ENCODE peak calls at places on chromosomes 1 and 21, in seven cellular contexts. One of them, this sample, is unnamed.
A peak's percentile ranks its signal among the peaks of the same experiment; 100 is the strongest.

GRCh38 chr21:29279531-29279930 is 19.2 kb upstream of the BACH1 start:
- DNase-seq in iris pigment epithelial cell: no peak
- DNase-seq in AG09309: no peak
- DNase-seq in cardiac muscle cell: no peak
- DNase-seq in stimulated activated CD8-positive, alpha-beta memory T cell treated with anti-CD3 and anti-CD28 coated beads, Interleukin-7, amount 100 ng/mL, for 24 hours: no peak
- DNase-seq in pancreas: no peak
- DNase-seq in memory B cell: no peak
- DNase-seq in this sample: no peak

GRCh38 chr1:42282867-42283583 is 52.0 kb downstream of the FOXJ3 start:
- DNase-seq in pancreas: no peak
- DNase-seq in memory B cell: no peak
- DNase-seq in stimulated activated CD8-positive, alpha-beta memory T cell treated with anti-CD3 and anti-CD28 coated beads, Interleukin-7, amount 100 ng/mL, for 24 hours: no peak
- DNase-seq in cardiac muscle cell: no peak
- DNase-seq in iris pigment epithelial cell: peak; percentile 75
- DNase-seq in AG09309: no peak
- DNase-seq in this sample: no peak

GRCh38 chr1:116330342-116330652 is 42.7 kb upstream of the ATP1A1 start:
- DNase-seq in cardiac muscle cell: no peak
- DNase-seq in stimulated activated CD8-positive, alpha-beta memory T cell treated with anti-CD3 and anti-CD28 coated beads, Interleukin-7, amount 100 ng/mL, for 24 hours: no peak
- DNase-seq in memory B cell: no peak
- DNase-seq in iris pigment epithelial cell: peak; percentile 51
- DNase-seq in AG09309: no peak
- DNase-seq in pancreas: no peak
- DNase-seq in this sample: peak; percentile 94

GRCh38 chr1:214420341-214420740 is 131.1 kb downstream of the PTPN14 start:
- DNase-seq in cardiac muscle cell: no peak
- DNase-seq in AG09309: no peak
- DNase-seq in memory B cell: no peak
- DNase-seq in pancreas: no peak
- DNase-seq in iris pigment epithelial cell: no peak
- DNase-seq in stimulated activated CD8-positive, alpha-beta memory T cell treated with anti-CD3 and anti-CD28 coated beads, Interleukin-7, amount 100 ng/mL, for 24 hours: no peak
- DNase-seq in this sample: no peak

GRCh38 chr1:23101891-23102688 is 66.6 kb downstream of the LUZP1 start:
- DNase-seq in stimulated activated CD8-positive, alpha-beta memory T cell treated with anti-CD3 and anti-CD28 coated beads, Interleukin-7, amount 100 ng/mL, for 24 hours: no peak
- DNase-seq in iris pigment epithelial cell: peak; percentile 67
- DNase-seq in cardiac muscle cell: no peak
- DNase-seq in AG09309: no peak
- DNase-seq in pancreas: no peak
- DNase-seq in memory B cell: no peak
- DNase-seq in this sample: no peak

GRCh38 chr1:83065952-83066727 is 932.8 kb downstream of the TTLL7 start:
- DNase-seq in iris pigment epithelial cell: no peak
- DNase-seq in cardiac muscle cell: no peak
- DNase-seq in memory B cell: no peak
- DNase-seq in AG09309: no peak
- DNase-seq in pancreas: no peak
- DNase-seq in stimulated activated CD8-positive, alpha-beta memory T cell treated with anti-CD3 and anti-CD28 coated beads, Interleukin-7, amount 100 ng/mL, for 24 hours: no peak
- DNase-seq in this sample: no peak

GRCh38 chr21:42553435-42553834 is 39.8 kb downstream of the SLC37A1 start:
- DNase-seq in AG09309: no peak
- DNase-seq in cardiac muscle cell: no peak
- DNase-seq in stimulated activated CD8-positive, alpha-beta memory T cell treated with anti-CD3 and anti-CD28 coated beads, Interleukin-7, amount 100 ng/mL, for 24 hours: no peak
- DNase-seq in pancreas: no peak
- DNase-seq in iris pigment epithelial cell: no peak
- DNase-seq in memory B cell: no peak
- DNase-seq in this sample: no peak

GRCh38 chr21:37101384-37101783 is 28.3 kb downstream of the TTC3 start:
- DNase-seq in pancreas: no peak
- DNase-seq in memory B cell: no peak
- DNase-seq in AG09309: no peak
- DNase-seq in stimulated activated CD8-positive, alpha-beta memory T cell treated with anti-CD3 and anti-CD28 coated beads, Interleukin-7, amount 100 ng/mL, for 24 hours: no peak
- DNase-seq in cardiac muscle cell: no peak
- DNase-seq in iris pigment epithelial cell: peak; percentile 25
- DNase-seq in this sample: no peak

GRCh38 chr1:53738205-53739108 is 507 bp downstream of the GLIS1 start:
- DNase-seq in pancreas: no peak
- DNase-seq in iris pigment epithelial cell: peak; percentile 32
- DNase-seq in cardiac muscle cell: peak; percentile 8
- DNase-seq in AG09309: no peak
- DNase-seq in stimulated activated CD8-positive, alpha-beta memory T cell treated with anti-CD3 and anti-CD28 coated beads, Interleukin-7, amount 100 ng/mL, for 24 hours: no peak
- DNase-seq in memory B cell: peak; percentile 19
- DNase-seq in this sample: no peak

GRCh38 chr1:36910886-36911540 is 123.3 kb downstream of the GRIK3 start:
- DNase-seq in AG09309: no peak
- DNase-seq in stimulated activated CD8-positive, alpha-beta memory T cell treated with anti-CD3 and anti-CD28 coated beads, Interleukin-7, amount 100 ng/mL, for 24 hours: no peak
- DNase-seq in memory B cell: no peak
- DNase-seq in iris pigment epithelial cell: no peak
- DNase-seq in pancreas: no peak
- DNase-seq in cardiac muscle cell: no peak
- DNase-seq in this sample: no peak

GRCh38 chr21:18499761-18500376 is 96.3 kb upstream of the TMPRSS15 start:
- DNase-seq in stimulated activated CD8-positive, alpha-beta memory T cell treated with anti-CD3 and anti-CD28 coated beads, Interleukin-7, amount 100 ng/mL, for 24 hours: no peak
- DNase-seq in cardiac muscle cell: peak; percentile 71
- DNase-seq in iris pigment epithelial cell: peak; percentile 16
- DNase-seq in AG09309: no peak
- DNase-seq in memory B cell: peak; percentile 19
- DNase-seq in pancreas: no peak
- DNase-seq in this sample: peak; percentile 15

GRCh38 chr1:17438977-17439249 is 564 bp downstream of the RCC2 start:
- DNase-seq in cardiac muscle cell: no peak
- DNase-seq in stimulated activated CD8-positive, alpha-beta memory T cell treated with anti-CD3 and anti-CD28 coated beads, Interleukin-7, amount 100 ng/mL, for 24 hours: no peak
- DNase-seq in memory B cell: peak; percentile 31
- DNase-seq in iris pigment epithelial cell: no peak
- DNase-seq in pancreas: peak; percentile 41
- DNase-seq in AG09309: no peak
- DNase-seq in this sample: no peak

GRCh38 chr1:150009604-150010387 is 730 bp downstream of the OTUD7B start:
- DNase-seq in memory B cell: no peak
- DNase-seq in pancreas: peak; percentile 18
- DNase-seq in iris pigment epithelial cell: peak; percentile 90
- DNase-seq in cardiac muscle cell: peak; percentile 76
- DNase-seq in stimulated activated CD8-positive, alpha-beta memory T cell treated with anti-CD3 and anti-CD28 coated beads, Interleukin-7, amount 100 ng/mL, for 24 hours: no peak
- DNase-seq in AG09309: peak; percentile 49
- DNase-seq in this sample: peak; percentile 49

GRCh38 chr1:84693774-84694173 is 3.5 kb upstream of the SSX2IP start:
- DNase-seq in AG09309: no peak
- DNase-seq in cardiac muscle cell: no peak
- DNase-seq in pancreas: no peak
- DNase-seq in stimulated activated CD8-positive, alpha-beta memory T cell treated with anti-CD3 and anti-CD28 coated beads, Interleukin-7, amount 100 ng/mL, for 24 hours: no peak
- DNase-seq in memory B cell: no peak
- DNase-seq in iris pigment epithelial cell: peak; percentile 7
- DNase-seq in this sample: no peak

GRCh38 chr1:8520483-8520966 is 202.6 kb downstream of the SLC45A1 start:
- DNase-seq in cardiac muscle cell: no peak
- DNase-seq in memory B cell: no peak
- DNase-seq in stimulated activated CD8-positive, alpha-beta memory T cell treated with anti-CD3 and anti-CD28 coated beads, Interleukin-7, amount 100 ng/mL, for 24 hours: no peak
- DNase-seq in pancreas: no peak
- DNase-seq in iris pigment epithelial cell: no peak
- DNase-seq in AG09309: no peak
- DNase-seq in this sample: no peak

GRCh38 chr1:228494044-228494353 is 6.8 kb downstream of the RNF187 start:
- DNase-seq in AG09309: no peak
- DNase-seq in pancreas: no peak
- DNase-seq in cardiac muscle cell: no peak
- DNase-seq in stimulated activated CD8-positive, alpha-beta memory T cell treated with anti-CD3 and anti-CD28 coated beads, Interleukin-7, amount 100 ng/mL, for 24 hours: no peak
- DNase-seq in memory B cell: no peak
- DNase-seq in iris pigment epithelial cell: no peak
- DNase-seq in this sample: no peak

GRCh38 chr1:54001620-54002019 is 16.4 kb downstream of the LDLRAD1 start:
- DNase-seq in iris pigment epithelial cell: no peak
- DNase-seq in cardiac muscle cell: no peak
- DNase-seq in stimulated activated CD8-positive, alpha-beta memory T cell treated with anti-CD3 and anti-CD28 coated beads, Interleukin-7, amount 100 ng/mL, for 24 hours: no peak
- DNase-seq in AG09309: no peak
- DNase-seq in memory B cell: no peak
- DNase-seq in pancreas: no peak
- DNase-seq in this sample: no peak

GRCh38 chr1:172325562-172325961 is 94.9 kb upstream of the C1orf105 start:
- DNase-seq in AG09309: no peak
- DNase-seq in cardiac muscle cell: no peak
- DNase-seq in memory B cell: no peak
- DNase-seq in iris pigment epithelial cell: peak; percentile 53
- DNase-seq in pancreas: no peak
- DNase-seq in stimulated activated CD8-positive, alpha-beta memory T cell treated with anti-CD3 and anti-CD28 coated beads, Interleukin-7, amount 100 ng/mL, for 24 hours: no peak
- DNase-seq in this sample: no peak

GRCh38 chr1:40944326-40944725 is 35.2 kb upstream of the CTPS1 start:
- DNase-seq in iris pigment epithelial cell: peak; percentile 98
- DNase-seq in AG09309: peak; percentile 46
- DNase-seq in cardiac muscle cell: no peak
- DNase-seq in memory B cell: no peak
- DNase-seq in stimulated activated CD8-positive, alpha-beta memory T cell treated with anti-CD3 and anti-CD28 coated beads, Interleukin-7, amount 100 ng/mL, for 24 hours: no peak
- DNase-seq in pancreas: peak; percentile 30
- DNase-seq in this sample: no peak

GRCh38 chr1:25641931-25642611 is 25.5 kb downstream of the MAN1C1 start:
- DNase-seq in pancreas: no peak
- DNase-seq in AG09309: no peak
- DNase-seq in stimulated activated CD8-positive, alpha-beta memory T cell treated with anti-CD3 and anti-CD28 coated beads, Interleukin-7, amount 100 ng/mL, for 24 hours: no peak
- DNase-seq in memory B cell: no peak
- DNase-seq in iris pigment epithelial cell: peak; percentile 40
- DNase-seq in cardiac muscle cell: no peak
- DNase-seq in this sample: no peak

GRCh38 chr1:175508320-175509110 is 234.9 kb downstream of the TNR start:
- DNase-seq in iris pigment epithelial cell: peak; percentile 20
- DNase-seq in stimulated activated CD8-positive, alpha-beta memory T cell treated with anti-CD3 and anti-CD28 coated beads, Interleukin-7, amount 100 ng/mL, for 24 hours: no peak
- DNase-seq in cardiac muscle cell: no peak
- DNase-seq in AG09309: no peak
- DNase-seq in pancreas: no peak
- DNase-seq in memory B cell: no peak
- DNase-seq in this sample: no peak

GRCh38 chr1:243882276-243882675 is 32.2 kb upstream of the AKT3 start:
- DNase-seq in cardiac muscle cell: no peak
- DNase-seq in iris pigment epithelial cell: peak; percentile 78
- DNase-seq in stimulated activated CD8-positive, alpha-beta memory T cell treated with anti-CD3 and anti-CD28 coated beads, Interleukin-7, amount 100 ng/mL, for 24 hours: no peak
- DNase-seq in memory B cell: no peak
- DNase-seq in pancreas: no peak
- DNase-seq in AG09309: peak; percentile 39
- DNase-seq in this sample: peak; percentile 54

GRCh38 chr1:230758705-230759354 is 11.6 kb downstream of the CAPN9 start:
- DNase-seq in cardiac muscle cell: no peak
- DNase-seq in memory B cell: no peak
- DNase-seq in iris pigment epithelial cell: no peak
- DNase-seq in AG09309: no peak
- DNase-seq in pancreas: no peak
- DNase-seq in stimulated activated CD8-positive, alpha-beta memory T cell treated with anti-CD3 and anti-CD28 coated beads, Interleukin-7, amount 100 ng/mL, for 24 hours: no peak
- DNase-seq in this sample: no peak

GRCh38 chr1:228060458-228061190 is 21.9 kb upstream of the ARF1 start:
- DNase-seq in memory B cell: no peak
- DNase-seq in iris pigment epithelial cell: peak; percentile 7
- DNase-seq in cardiac muscle cell: no peak
- DNase-seq in AG09309: no peak
- DNase-seq in pancreas: peak; percentile 64
- DNase-seq in stimulated activated CD8-positive, alpha-beta memory T cell treated with anti-CD3 and anti-CD28 coated beads, Interleukin-7, amount 100 ng/mL, for 24 hours: no peak
- DNase-seq in this sample: no peak

GRCh38 chr21:40047993-40048730 is 180.9 kb downstream of the PCP4 start:
- DNase-seq in memory B cell: no peak
- DNase-seq in pancreas: no peak
- DNase-seq in cardiac muscle cell: no peak
- DNase-seq in AG09309: no peak
- DNase-seq in stimulated activated CD8-positive, alpha-beta memory T cell treated with anti-CD3 and anti-CD28 coated beads, Interleukin-7, amount 100 ng/mL, for 24 hours: no peak
- DNase-seq in iris pigment epithelial cell: no peak
- DNase-seq in this sample: no peak

GRCh38 chr21:38751379-38752050 is 54.2 kb upstream of the ETS2 start:
- DNase-seq in pancreas: no peak
- DNase-seq in iris pigment epithelial cell: no peak
- DNase-seq in stimulated activated CD8-positive, alpha-beta memory T cell treated with anti-CD3 and anti-CD28 coated beads, Interleukin-7, amount 100 ng/mL, for 24 hours: no peak
- DNase-seq in AG09309: no peak
- DNase-seq in memory B cell: no peak
- DNase-seq in cardiac muscle cell: no peak
- DNase-seq in this sample: no peak

GRCh38 chr1:13677896-13678295 is 22.1 kb upstream of the PRDM2 start:
- DNase-seq in stimulated activated CD8-positive, alpha-beta memory T cell treated with anti-CD3 and anti-CD28 coated beads, Interleukin-7, amount 100 ng/mL, for 24 hours: no peak
- DNase-seq in iris pigment epithelial cell: no peak
- DNase-seq in memory B cell: no peak
- DNase-seq in cardiac muscle cell: no peak
- DNase-seq in AG09309: no peak
- DNase-seq in pancreas: no peak
- DNase-seq in this sample: no peak

GRCh38 chr1:6001992-6002576 is 9.9 kb upstream of the NPHP4 start:
- DNase-seq in AG09309: no peak
- DNase-seq in pancreas: peak; percentile 60
- DNase-seq in iris pigment epithelial cell: no peak
- DNase-seq in memory B cell: no peak
- DNase-seq in cardiac muscle cell: no peak
- DNase-seq in stimulated activated CD8-positive, alpha-beta memory T cell treated with anti-CD3 and anti-CD28 coated beads, Interleukin-7, amount 100 ng/mL, for 24 hours: no peak
- DNase-seq in this sample: no peak

GRCh38 chr1:174788981-174789380 is 210.8 kb upstream of the CACYBP start:
- DNase-seq in stimulated activated CD8-positive, alpha-beta memory T cell treated with anti-CD3 and anti-CD28 coated beads, Interleukin-7, amount 100 ng/mL, for 24 hours: no peak
- DNase-seq in iris pigment epithelial cell: peak; percentile 84
- DNase-seq in memory B cell: no peak
- DNase-seq in pancreas: no peak
- DNase-seq in AG09309: peak; percentile 67
- DNase-seq in cardiac muscle cell: no peak
- DNase-seq in this sample: no peak

GRCh38 chr1:230215049-230215448 is 148.0 kb downstream of the GALNT2 start:
- DNase-seq in AG09309: peak; percentile 25
- DNase-seq in iris pigment epithelial cell: peak; percentile 75
- DNase-seq in stimulated activated CD8-positive, alpha-beta memory T cell treated with anti-CD3 and anti-CD28 coated beads, Interleukin-7, amount 100 ng/mL, for 24 hours: no peak
- DNase-seq in memory B cell: no peak
- DNase-seq in cardiac muscle cell: peak; percentile 49
- DNase-seq in pancreas: peak; percentile 60
- DNase-seq in this sample: no peak

GRCh38 chr1:116474921-116475849 is 95.6 kb downstream of the CD58 start:
- DNase-seq in iris pigment epithelial cell: no peak
- DNase-seq in pancreas: no peak
- DNase-seq in memory B cell: no peak
- DNase-seq in cardiac muscle cell: no peak
- DNase-seq in stimulated activated CD8-positive, alpha-beta memory T cell treated with anti-CD3 and anti-CD28 coated beads, Interleukin-7, amount 100 ng/mL, for 24 hours: no peak
- DNase-seq in AG09309: no peak
- DNase-seq in this sample: no peak

GRCh38 chr1:108779455-108779854 is 33.0 kb downstream of the STXBP3 start:
- DNase-seq in pancreas: no peak
- DNase-seq in stimulated activated CD8-positive, alpha-beta memory T cell treated with anti-CD3 and anti-CD28 coated beads, Interleukin-7, amount 100 ng/mL, for 24 hours: no peak
- DNase-seq in memory B cell: no peak
- DNase-seq in cardiac muscle cell: no peak
- DNase-seq in iris pigment epithelial cell: no peak
- DNase-seq in AG09309: no peak
- DNase-seq in this sample: no peak

GRCh38 chr1:209761021-209761635 is 5.3 kb downstream of the TRAF3IP3 start:
- DNase-seq in pancreas: no peak
- DNase-seq in stimulated activated CD8-positive, alpha-beta memory T cell treated with anti-CD3 and anti-CD28 coated beads, Interleukin-7, amount 100 ng/mL, for 24 hours: no peak
- DNase-seq in iris pigment epithelial cell: no peak
- DNase-seq in AG09309: no peak
- DNase-seq in memory B cell: no peak
- DNase-seq in cardiac muscle cell: no peak
- DNase-seq in this sample: no peak

This sample was measured in NCI-H748 treated with DMSO at 0.1 percent for 48 hours.